ENCODE peak calls at places on chromosome 7, in four cellular contexts. One of them, this sample, is unnamed.

GRCh38 chr7:111126987-111127386 is 36.1 kb downstream of the LRRN3 start:
- DNase-seq in WTC11: no peak
- DNase-seq in K562: no peak
- DNase-seq in HepG2: no peak
- DNase-seq in this sample: no peak

GRCh38 chr7:85682819-85683218 is 496.0 kb upstream of the SEMA3D start:
- DNase-seq in WTC11: no peak
- DNase-seq in K562: no peak
- DNase-seq in HepG2: no peak
- DNase-seq in this sample: no peak

GRCh38 chr7:127717502-127718125 is 65.6 kb downstream of the SND1 start:
- DNase-seq in WTC11: no peak
- DNase-seq in K562: no peak
- DNase-seq in HepG2: no peak
- DNase-seq in this sample: no peak

GRCh38 chr7:28767356-28767755 is 190.8 kb downstream of the TRIL start:
- DNase-seq in WTC11: no peak
- DNase-seq in K562: no peak
- DNase-seq in HepG2: no peak
- DNase-seq in this sample: no peak

GRCh38 chr7:90211391-90212148 is at the start of gene STEAP2:
- DNase-seq in WTC11: peak
- DNase-seq in K562: peak
- DNase-seq in HepG2: peak
- DNase-seq in this sample: no peak

GRCh38 chr7:149147072-149147729 is at the start of gene ZNF398:
- DNase-seq in WTC11: peak
- DNase-seq in K562: peak
- DNase-seq in HepG2: peak
- DNase-seq in this sample: peak

GRCh38 chr7:150830957-150831356 is 21.4 kb upstream of the AOC1 start:
- DNase-seq in WTC11: no peak
- DNase-seq in K562: no peak
- DNase-seq in HepG2: no peak
- DNase-seq in this sample: no peak

GRCh38 chr7:156692849-156693248 is 52.3 kb downstream of the RNF32 start:
- DNase-seq in WTC11: no peak
- DNase-seq in K562: no peak
- DNase-seq in HepG2: no peak
- DNase-seq in this sample: no peak

GRCh38 chr7:105790996-105791395 is 85.4 kb downstream of the ATXN7L1 start:
- DNase-seq in WTC11: no peak
- DNase-seq in K562: no peak
- DNase-seq in HepG2: no peak
- DNase-seq in this sample: no peak

GRCh38 chr7:131173148-131173890 is 154.4 kb upstream of the MKLN1 start:
- DNase-seq in WTC11: no peak
- DNase-seq in K562: no peak
- DNase-seq in HepG2: no peak
- DNase-seq in this sample: no peak

GRCh38 chr7:55787796-55788195 is 74.8 kb downstream of the SEPTIN14 start:
- DNase-seq in WTC11: no peak
- DNase-seq in K562: no peak
- DNase-seq in HepG2: no peak
- DNase-seq in this sample: no peak

GRCh38 chr7:99000904-99001442 is 122.6 kb downstream of the TRRAP start:
- DNase-seq in WTC11: no peak
- DNase-seq in K562: no peak
- DNase-seq in HepG2: no peak
- DNase-seq in this sample: no peak

DNA sequence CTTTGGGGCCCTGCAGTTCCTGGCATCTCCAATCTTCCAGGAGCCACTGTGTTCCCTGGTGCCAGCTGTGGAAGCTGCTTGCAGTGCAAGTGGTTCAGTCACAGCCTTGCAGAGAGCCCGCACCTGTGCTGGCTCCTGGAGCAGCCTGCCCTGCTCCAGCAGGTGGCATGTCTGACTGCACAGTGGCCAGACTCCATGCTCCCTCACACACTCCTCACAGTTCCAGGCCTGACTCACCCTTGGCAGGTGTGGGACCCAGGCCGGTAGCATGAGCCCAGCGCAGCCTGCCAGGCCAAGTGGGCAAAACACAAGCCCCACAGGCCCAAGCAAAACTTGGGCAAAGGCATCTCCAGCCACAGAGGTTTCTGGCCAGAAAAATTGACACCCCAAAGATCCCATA is 33.6 kb upstream of the RELN start:
- DNase-seq in WTC11: no peak
- DNase-seq in K562: no peak
- DNase-seq in HepG2: no peak
- DNase-seq in this sample: no peak
- TF ChIP-seq NR2C2 in WTC11: no peak
- TF ChIP-seq NR2C2 in K562: no peak
- TF ChIP-seq NR2C2 in HepG2: no peak
- TF ChIP-seq NR2C2 in this sample: no peak

GRCh38 chr7:100516135-100516812 is 22.7 kb upstream of the AGFG2 start:
- DNase-seq in WTC11: no peak
- DNase-seq in K562: no peak
- DNase-seq in HepG2: peak
- DNase-seq in this sample: peak
- TF ChIP-seq NR2C2 in WTC11: no peak
- TF ChIP-seq NR2C2 in K562: no peak
- TF ChIP-seq NR2C2 in HepG2: no peak
- TF ChIP-seq NR2C2 in this sample: no peak

GRCh38 chr7:124919841-124920240 is 9.8 kb downstream of the POT1 start:
- DNase-seq in WTC11: no peak
- DNase-seq in K562: no peak
- DNase-seq in HepG2: no peak
- DNase-seq in this sample: no peak
- TF ChIP-seq NR2C2 in WTC11: no peak
- TF ChIP-seq NR2C2 in K562: no peak
- TF ChIP-seq NR2C2 in HepG2: no peak
- TF ChIP-seq NR2C2 in this sample: no peak

GRCh38 chr7:7953761-7954160 is 14.8 kb upstream of the GLCCI1 start:
- DNase-seq in WTC11: no peak
- DNase-seq in K562: no peak
- DNase-seq in HepG2: no peak
- DNase-seq in this sample: no peak
- TF ChIP-seq NR2C2 in WTC11: no peak
- TF ChIP-seq NR2C2 in K562: no peak
- TF ChIP-seq NR2C2 in HepG2: no peak
- TF ChIP-seq NR2C2 in this sample: no peak

GRCh38 chr7:6636741-6637543 is at the start of gene ZNF316:
- DNase-seq in WTC11: no peak
- DNase-seq in K562: peak
- DNase-seq in HepG2: no peak
- DNase-seq in this sample: no peak
- TF ChIP-seq NR2C2 in WTC11: no peak
- TF ChIP-seq NR2C2 in K562: peak
- TF ChIP-seq NR2C2 in HepG2: peak
- TF ChIP-seq NR2C2 in this sample: no peak

DNA sequence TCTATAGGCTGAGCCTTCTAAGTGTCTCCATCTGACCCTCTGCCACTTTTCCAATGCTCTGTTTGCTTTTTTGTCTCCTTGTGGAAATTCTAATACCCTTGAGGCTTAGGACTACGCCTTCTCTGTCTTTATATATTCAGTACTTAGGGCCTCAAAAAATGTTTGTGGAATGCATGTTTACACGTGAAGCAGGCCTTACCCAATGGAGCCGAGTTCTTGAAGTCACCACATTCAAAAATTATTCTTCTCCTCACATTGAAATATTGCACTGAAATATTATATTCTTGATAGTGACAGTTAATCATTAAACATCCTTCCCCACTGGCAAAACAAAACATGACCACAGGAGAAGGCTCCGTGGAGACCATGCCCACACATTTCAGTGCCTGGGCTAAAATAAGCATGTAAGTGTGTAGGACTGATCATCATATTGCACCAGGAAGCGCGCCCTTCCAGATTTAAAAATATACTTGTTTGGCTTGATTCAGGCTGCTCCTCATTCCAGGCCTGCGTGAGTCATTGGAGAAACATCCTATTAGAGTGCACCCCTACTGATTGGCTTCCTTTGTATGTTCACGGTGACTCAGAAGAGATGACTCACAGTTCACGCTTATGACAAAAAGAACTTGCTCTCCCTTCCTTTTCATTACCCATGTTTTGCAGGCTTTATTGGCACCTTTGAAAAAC is 307.4 kb upstream of the AOAH start:
- DNase-seq in WTC11: no peak
- DNase-seq in K562: peak
- DNase-seq in HepG2: peak
- DNase-seq in this sample: no peak
- TF ChIP-seq NR2C2 in WTC11: no peak
- TF ChIP-seq NR2C2 in K562: no peak
- TF ChIP-seq NR2C2 in HepG2: peak
- TF ChIP-seq NR2C2 in this sample: no peak

This sample was measured in GM12878.